ENCODE peak calls at places on chromosomes 5 and 9, in seven cellular contexts. B, I, L, J, O, E and Y are unnamed samples.

GRCh38 chr5:2300861-2301610 is 418.3 kb upstream of the IRX4 start:
- DNase-seq in J (no peak), E (no peak), O (no peak), I (no peak), B (no peak), L (no peak), Y (no peak)

GRCh38 chr9:82810902-82811301 is 252.0 kb downstream of the RASEF start:
- DNase-seq in B (no peak), I (no peak), J (no peak), O (no peak), L (no peak), E (peak), Y (no peak)

GRCh38 chr9:121744687-121745395 is 93.4 kb downstream of the DAB2IP start:
- DNase-seq in L (no peak), B (no peak), I (no peak), E (peak), O (no peak), J (no peak), Y (no peak)

GRCh38 chr9:83583151-83584014 is 39.6 kb upstream of the IDNK start:
- DNase-seq in O (no peak), L (peak), E (peak), B (peak), I (peak), J (peak), Y (peak)

GRCh38 chr5:169831331-169831730 is 149.0 kb downstream of the INSYN2B start:
- DNase-seq in E (no peak), L (no peak), B (no peak), O (no peak), J (no peak), I (no peak), Y (no peak)

GRCh38 chr5:125583291-125583690 is 836.9 kb upstream of the ZNF608 start:
- DNase-seq in O (no peak), J (no peak), L (no peak), I (no peak), B (no peak), E (no peak), Y (no peak)

GRCh38 chr9:137387034-137387890 is 35.7 kb downstream of the EXD3 start:
- DNase-seq in E (peak), J (no peak), I (no peak), B (no peak), O (peak), L (no peak), Y (no peak)

GRCh38 chr9:36813149-36813548 is 220.9 kb downstream of the PAX5 start:
- DNase-seq in J (no peak), L (no peak), E (no peak), I (no peak), O (no peak), B (no peak), Y (no peak)

GRCh38 chr5:59099270-59099994 is 516.6 kb downstream of the RAB3C start:
- DNase-seq in E (peak), B (no peak), I (no peak), L (peak), O (no peak), J (no peak), Y (no peak)

GRCh38 chr5:43422143-43422542 is 10.0 kb upstream of the CCL28 start:
- DNase-seq in B (no peak), J (peak), L (no peak), O (no peak), E (peak), I (no peak), Y (peak)

GRCh38 chr5:169757016-169757415 is 119.9 kb downstream of the DOCK2 start:
- DNase-seq in J (no peak), I (no peak), E (peak), O (no peak), B (no peak), L (no peak), Y (no peak)

GRCh38 chr5:78627766-78628165 is 20.8 kb downstream of the LHFPL2 start:
- DNase-seq in B (no peak), O (no peak), L (no peak), J (no peak), E (peak), I (no peak), Y (no peak)

GRCh38 chr5:147336871-147337270 is 102.0 kb downstream of the STK32A start:
- DNase-seq in L (no peak), O (no peak), B (no peak), I (no peak), J (no peak), E (no peak), Y (no peak)

GRCh38 chr9:105425817-105426433 is 21.9 kb upstream of the FSD1L start:
- DNase-seq in E (peak), B (no peak), L (no peak), I (no peak), J (peak), O (no peak), Y (no peak)

GRCh38 chr5:40904205-40904993 is 4.9 kb upstream of the C7 start:
- DNase-seq in O (no peak), J (peak), L (peak), E (peak), I (peak), B (peak), Y (peak)